ENCODE peak calls at places on chromosomes 3 and 15, in six cellular contexts. Y, X, B, V, L and Z are unnamed samples.
A peak's percentile ranks its signal among the peaks of the same experiment; 100 is the strongest.

GRCh38 chr3:175433026-175433668 is 574.0 kb downstream of the NAALADL2 start:
- DNase-seq in Y (no peak), X (no peak), B (no peak), V (no peak), L (no peak), Z (no peak)

GRCh38 chr15:89141885-89142284 is 53.6 kb downstream of the ABHD2 start:
- DNase-seq in Y (no peak), X (no peak), B (no peak), V (no peak), L (no peak), Z (no peak)

GRCh38 chr3:14145236-14145635 is 20.4 kb downstream of the TMEM43 start:
- DNase-seq in Y (no peak), X (no peak), B (no peak), V (no peak), L (no peak), Z (no peak)

GRCh38 chr3:42229942-42230688 is 35.9 kb downstream of the CCK start:
- DNase-seq in Y (no peak), X (no peak), B (peak; percentile 45), V (no peak), L (peak; percentile 64), Z (no peak)

GRCh38 chr3:142930510-142930909 is 33.0 kb downstream of the PAQR9 start:
- DNase-seq in Y (no peak), X (no peak), B (no peak), V (no peak), L (no peak), Z (no peak)

GRCh38 chr3:148729656-148730055 is 32.0 kb downstream of the AGTR1 start:
- DNase-seq in Y (no peak), X (no peak), B (no peak), V (no peak), L (no peak), Z (no peak)

GRCh38 chr3:47002490-47003410 is 23.3 kb downstream of the NBEAL2 start:
- DNase-seq in Y (no peak), X (no peak), B (no peak), V (peak; percentile 69), L (no peak), Z (peak; percentile 67)

GRCh38 chr3:43410575-43410974 is 124.2 kb downstream of the SNRK start:
- DNase-seq in Y (no peak), X (no peak), B (no peak), V (no peak), L (no peak), Z (no peak)

GRCh38 chr15:33310481-33311311 is at the start of gene RYR3:
- DNase-seq in Y (peak; percentile 26), X (no peak), B (no peak), V (no peak), L (peak; percentile 28), Z (peak; percentile 72)

GRCh38 chr15:33089878-33090757 is 104.4 kb downstream of the FMN1 start:
- DNase-seq in Y (no peak), X (no peak), B (no peak), V (no peak), L (no peak), Z (no peak)

GRCh38 chr15:41827290-41827879 is 507 bp upstream of the JMJD7 start:
- DNase-seq in Y (no peak), X (no peak), B (no peak), V (no peak), L (peak; percentile 10), Z (no peak)

GRCh38 chr15:60444289-60444912 is 34.5 kb downstream of the ICE2 start:
- DNase-seq in Y (no peak), X (no peak), B (no peak), V (no peak), L (no peak), Z (no peak)

GRCh38 chr3:40237892-40238571 is 71.5 kb upstream of the EIF1B start:
- DNase-seq in Y (peak; percentile 15), X (no peak), B (no peak), V (no peak), L (peak; percentile 42), Z (no peak)

GRCh38 chr15:65376767-65377104 is 1.1 kb downstream of the IGDCC3 start:
- DNase-seq in Y (no peak), X (no peak), B (no peak), V (no peak), L (peak; percentile 38), Z (no peak)

GRCh38 chr3:15795563-15796308 is 2.0 kb downstream of the ANKRD28 start:
- DNase-seq in Y (no peak), X (no peak), B (no peak), V (no peak), L (no peak), Z (no peak)

GRCh38 chr3:69236808-69237707 is 114.7 kb upstream of the LMOD3 start:
- DNase-seq in Y (no peak), X (no peak), B (no peak), V (no peak), L (no peak), Z (no peak)

GRCh38 chr3:19485267-19485666 is 337.0 kb downstream of the KCNH8 start:
- DNase-seq in Y (no peak), X (no peak), B (no peak), V (no peak), L (no peak), Z (no peak)

GRCh38 chr15:42591238-42591936 is 16.0 kb downstream of the STARD9 start:
- DNase-seq in Y (no peak), X (no peak), B (no peak), V (no peak), L (peak; percentile 30), Z (no peak)

GRCh38 chr15:26767169-26767670 is 5.6 kb downstream of the GABRB3 start:
- DNase-seq in Y (no peak), X (no peak), B (no peak), V (no peak), L (no peak), Z (no peak)

GRCh38 chr15:79028411-79028964 is 62.1 kb downstream of the RASGRF1 start:
- DNase-seq in Y (peak; percentile 73), X (peak; percentile 73), B (no peak), V (no peak), L (peak; percentile 84), Z (peak; percentile 17)

GRCh38 chr3:21356402-21356801 is 394.6 kb downstream of the ZNF385D start:
- DNase-seq in Y (no peak), X (no peak), B (peak; percentile 16), V (no peak), L (no peak), Z (no peak)

GRCh38 chr3:25139267-25139666 is 288.8 kb upstream of the RARB start:
- DNase-seq in Y (no peak), X (no peak), B (no peak), V (no peak), L (no peak), Z (no peak)

GRCh38 chr15:57922780-57923179 is 142.7 kb downstream of the ALDH1A2 start:
- DNase-seq in Y (no peak), X (no peak), B (no peak), V (peak; percentile 89), L (no peak), Z (peak; percentile 92)

GRCh38 chr3:66153471-66153870 is 67.3 kb upstream of the SLC25A26 start:
- DNase-seq in Y (no peak), X (no peak), B (no peak), V (no peak), L (peak; percentile 16), Z (no peak)

GRCh38 chr3:142866841-142867631 is 21.8 kb downstream of the PCOLCE2 start:
- DNase-seq in Y (no peak), X (no peak), B (no peak), V (no peak), L (no peak), Z (no peak)

GRCh38 chr15:70053006-70053702 is 44.6 kb downstream of the TLE3 start:
- DNase-seq in Y (no peak), X (no peak), B (no peak), V (no peak), L (no peak), Z (peak; percentile 40)

GRCh38 chr15:80984856-80985255 is 4.8 kb downstream of the MESD start:
- DNase-seq in Y (no peak), X (no peak), B (no peak), V (no peak), L (no peak), Z (no peak)

GRCh38 chr15:40028853-40029252 is 10.1 kb downstream of the SRP14 start:
- DNase-seq in Y (no peak), X (no peak), B (no peak), V (no peak), L (no peak), Z (no peak)

GRCh38 chr3:81876826-81877225 is 115.4 kb upstream of the GBE1 start:
- DNase-seq in Y (no peak), X (no peak), B (no peak), V (no peak), L (no peak), Z (no peak)

GRCh38 chr15:74376226-74376625 is 8.8 kb upstream of the CYP11A1 start:
- DNase-seq in Y (no peak), X (no peak), B (no peak), V (no peak), L (no peak), Z (peak; percentile 6)

GRCh38 chr3:190807719-190808375 is 54.6 kb downstream of the GMNC start:
- DNase-seq in Y (no peak), X (no peak), B (no peak), V (peak; percentile 76), L (no peak), Z (peak; percentile 59)

GRCh38 chr3:134934933-134935332 is 139.9 kb downstream of the EPHB1 start:
- DNase-seq in Y (no peak), X (no peak), B (no peak), V (no peak), L (no peak), Z (no peak)

GRCh38 chr15:74807302-74807701 is 5.3 kb upstream of the LMAN1L start:
- DNase-seq in Y (no peak), X (no peak), B (no peak), V (no peak), L (no peak), Z (no peak)

GRCh38 chr15:50744601-50745000 is 20.9 kb downstream of the SPPL2A start:
- DNase-seq in Y (no peak), X (no peak), B (no peak), V (no peak), L (no peak), Z (no peak)

GRCh38 chr3:192819001-192819569 is 91.7 kb upstream of the FGF12 start:
- DNase-seq in Y (no peak), X (no peak), B (peak; percentile 33), V (no peak), L (no peak), Z (no peak)

GRCh38 chr3:126350502-126351085 is 6.6 kb downstream of the KLF15 start:
- DNase-seq in Y (no peak), X (no peak), B (no peak), V (peak; percentile 42), L (no peak), Z (peak; percentile 39)

GRCh38 chr3:72938471-72939265 is 50.8 kb downstream of the GXYLT2 start:
- DNase-seq in Y (peak; percentile 12), X (no peak), B (peak; percentile 74), V (no peak), L (peak; percentile 63), Z (no peak)

GRCh38 chr15:80482686-80483085 is 78.5 kb downstream of the ARNT2 start:
- DNase-seq in Y (no peak), X (no peak), B (no peak), V (no peak), L (no peak), Z (no peak)

GRCh38 chr15:101120961-101121360 is 130.9 kb downstream of the CHSY1 start:
- DNase-seq in Y (no peak), X (no peak), B (no peak), V (no peak), L (no peak), Z (no peak)